ENCODE peak calls at places on chromosome 10, in nine cellular contexts. One of them, this sample, is unnamed.

GRCh38 chr10:6207658-6208057 is 4.9 kb downstream of the PFKFB3 start:
- DNase-seq in AG04450: no peak
- DNase-seq in kidney epithelial cell: no peak
- DNase-seq in cardiac muscle cell: no peak
- DNase-seq in GM12865: no peak
- DNase-seq in colonic mucosa: no peak
- DNase-seq in neural progenitor cell: no peak
- DNase-seq in ovary: no peak
- DNase-seq in stomach: no peak
- DNase-seq in this sample: no peak

GRCh38 chr10:93654201-93654600 is 41.9 kb downstream of the PDE6C start:
- DNase-seq in stomach: no peak
- DNase-seq in ovary: no peak
- DNase-seq in kidney epithelial cell: no peak
- DNase-seq in colonic mucosa: no peak
- DNase-seq in AG04450: no peak
- DNase-seq in GM12865: no peak
- DNase-seq in neural progenitor cell: no peak
- DNase-seq in cardiac muscle cell: no peak
- DNase-seq in this sample: no peak

GRCh38 chr10:65670087-65670486 is 1255.7 kb upstream of the LRRTM3 start:
- DNase-seq in colonic mucosa: no peak
- DNase-seq in neural progenitor cell: no peak
- DNase-seq in stomach: no peak
- DNase-seq in GM12865: no peak
- DNase-seq in ovary: no peak
- DNase-seq in cardiac muscle cell: no peak
- DNase-seq in AG04450: peak; percentile 15
- DNase-seq in kidney epithelial cell: peak; percentile 16
- DNase-seq in this sample: no peak

GRCh38 chr10:69352569-69353264 is 64.0 kb downstream of the TACR2 start:
- DNase-seq in ovary: no peak
- DNase-seq in GM12865: no peak
- DNase-seq in colonic mucosa: no peak
- DNase-seq in stomach: no peak
- DNase-seq in AG04450: peak; percentile 26
- DNase-seq in kidney epithelial cell: no peak
- DNase-seq in neural progenitor cell: no peak
- DNase-seq in cardiac muscle cell: no peak
- DNase-seq in this sample: no peak

GRCh38 chr10:21315321-21316220 is 209.9 kb downstream of the SKIDA1 start:
- DNase-seq in kidney epithelial cell: peak; percentile 95
- DNase-seq in ovary: peak; percentile 87
- DNase-seq in stomach: peak; percentile 44
- DNase-seq in colonic mucosa: peak; percentile 21
- DNase-seq in cardiac muscle cell: peak; percentile 94
- DNase-seq in neural progenitor cell: peak; percentile 85
- DNase-seq in GM12865: peak; percentile 20
- DNase-seq in AG04450: peak; percentile 75
- DNase-seq in this sample: no peak

GRCh38 chr10:51832652-51833383 is 133.4 kb upstream of the CSTF2T start:
- DNase-seq in stomach: no peak
- DNase-seq in colonic mucosa: no peak
- DNase-seq in ovary: no peak
- DNase-seq in neural progenitor cell: peak; percentile 16
- DNase-seq in GM12865: peak; percentile 21
- DNase-seq in cardiac muscle cell: no peak
- DNase-seq in AG04450: peak; percentile 61
- DNase-seq in kidney epithelial cell: peak; percentile 73
- DNase-seq in this sample: no peak

GRCh38 chr10:125003146-125003900 is 61.4 kb downstream of the ZRANB1 start:
- DNase-seq in GM12865: no peak
- DNase-seq in ovary: peak; percentile 38
- DNase-seq in cardiac muscle cell: no peak
- DNase-seq in AG04450: no peak
- DNase-seq in kidney epithelial cell: no peak
- DNase-seq in neural progenitor cell: no peak
- DNase-seq in stomach: peak; percentile 20
- DNase-seq in colonic mucosa: no peak
- DNase-seq in this sample: peak; percentile 45

GRCh38 chr10:124674768-124675222 is 69.4 kb downstream of the FAM53B start:
- DNase-seq in ovary: no peak
- DNase-seq in kidney epithelial cell: no peak
- DNase-seq in GM12865: no peak
- DNase-seq in neural progenitor cell: no peak
- DNase-seq in stomach: no peak
- DNase-seq in cardiac muscle cell: peak; percentile 70
- DNase-seq in colonic mucosa: no peak
- DNase-seq in AG04450: no peak
- DNase-seq in this sample: no peak

GRCh38 chr10:78805176-78805575 is 263.6 kb upstream of the ZMIZ1 start:
- DNase-seq in kidney epithelial cell: peak; percentile 69
- DNase-seq in colonic mucosa: peak; percentile 42
- DNase-seq in neural progenitor cell: no peak
- DNase-seq in cardiac muscle cell: peak; percentile 86
- DNase-seq in ovary: peak; percentile 66
- DNase-seq in stomach: peak; percentile 40
- DNase-seq in AG04450: peak; percentile 97
- DNase-seq in GM12865: no peak
- DNase-seq in this sample: no peak

GRCh38 chr10:88262591-88263234 is 320.4 kb downstream of the RNLS start:
- DNase-seq in kidney epithelial cell: no peak
- DNase-seq in AG04450: no peak
- DNase-seq in stomach: no peak
- DNase-seq in cardiac muscle cell: no peak
- DNase-seq in ovary: no peak
- DNase-seq in colonic mucosa: no peak
- DNase-seq in GM12865: no peak
- DNase-seq in neural progenitor cell: no peak
- DNase-seq in this sample: no peak

GRCh38 chr10:80662429-80663211 is 124.9 kb downstream of the SH2D4B start:
- DNase-seq in ovary: peak; percentile 85
- DNase-seq in colonic mucosa: peak; percentile 85
- DNase-seq in neural progenitor cell: peak; percentile 95
- DNase-seq in kidney epithelial cell: peak; percentile 41
- DNase-seq in cardiac muscle cell: peak; percentile 87
- DNase-seq in GM12865: peak; percentile 68
- DNase-seq in AG04450: peak; percentile 47
- DNase-seq in stomach: peak; percentile 80
- DNase-seq in this sample: peak; percentile 71

GRCh38 chr10:99329238-99329890 is at the start of gene CNNM1:
- DNase-seq in GM12865: no peak
- DNase-seq in cardiac muscle cell: peak; percentile 69
- DNase-seq in colonic mucosa: peak; percentile 25
- DNase-seq in stomach: no peak
- DNase-seq in AG04450: no peak
- DNase-seq in ovary: peak; percentile 67
- DNase-seq in kidney epithelial cell: no peak
- DNase-seq in neural progenitor cell: peak; percentile 66
- DNase-seq in this sample: peak; percentile 53

GRCh38 chr10:116197961-116198360 is 75.0 kb downstream of the GFRA1 start:
- DNase-seq in stomach: no peak
- DNase-seq in colonic mucosa: no peak
- DNase-seq in ovary: no peak
- DNase-seq in cardiac muscle cell: no peak
- DNase-seq in AG04450: no peak
- DNase-seq in GM12865: no peak
- DNase-seq in neural progenitor cell: no peak
- DNase-seq in kidney epithelial cell: no peak
- DNase-seq in this sample: no peak

GRCh38 chr10:29501692-29502091 is 133.1 kb downstream of the SVIL start:
- DNase-seq in GM12865: no peak
- DNase-seq in ovary: no peak
- DNase-seq in AG04450: peak; percentile 51
- DNase-seq in neural progenitor cell: no peak
- DNase-seq in stomach: no peak
- DNase-seq in colonic mucosa: no peak
- DNase-seq in kidney epithelial cell: no peak
- DNase-seq in cardiac muscle cell: no peak
- DNase-seq in this sample: no peak

GRCh38 chr10:68103237-68103866 is 5.9 kb upstream of the MYPN start:
- DNase-seq in ovary: no peak
- DNase-seq in colonic mucosa: no peak
- DNase-seq in neural progenitor cell: no peak
- DNase-seq in kidney epithelial cell: no peak
- DNase-seq in cardiac muscle cell: no peak
- DNase-seq in AG04450: no peak
- DNase-seq in GM12865: no peak
- DNase-seq in stomach: no peak
- DNase-seq in this sample: no peak

GRCh38 chr10:114279886-114280644 is 41.0 kb downstream of the VWA2 start:
- DNase-seq in AG04450: no peak
- DNase-seq in stomach: peak; percentile 31
- DNase-seq in cardiac muscle cell: no peak
- DNase-seq in GM12865: no peak
- DNase-seq in colonic mucosa: no peak
- DNase-seq in ovary: no peak
- DNase-seq in neural progenitor cell: no peak
- DNase-seq in kidney epithelial cell: no peak
- DNase-seq in this sample: no peak
- TF ChIP-seq CTCF in AG04450: no peak
- TF ChIP-seq CTCF in stomach: no peak
- TF ChIP-seq CTCF in cardiac muscle cell: no peak
- TF ChIP-seq CTCF in GM12865: no peak
- TF ChIP-seq CTCF in colonic mucosa: no peak
- TF ChIP-seq CTCF in ovary: no peak
- TF ChIP-seq CTCF in neural progenitor cell: no peak
- TF ChIP-seq CTCF in kidney epithelial cell: no peak
- TF ChIP-seq CTCF in this sample: no peak

GRCh38 chr10:110498982-110499795 is 1.5 kb downstream of the DUSP5 start:
- DNase-seq in kidney epithelial cell: no peak
- DNase-seq in GM12865: peak; percentile 82
- DNase-seq in ovary: no peak
- DNase-seq in colonic mucosa: peak; percentile 53
- DNase-seq in stomach: peak; percentile 46
- DNase-seq in neural progenitor cell: peak; percentile 54
- DNase-seq in cardiac muscle cell: peak; percentile 70
- DNase-seq in AG04450: peak; percentile 44
- DNase-seq in this sample: peak; percentile 59
- TF ChIP-seq CTCF in kidney epithelial cell: peak; percentile 54
- TF ChIP-seq CTCF in GM12865: peak; percentile 40
- TF ChIP-seq CTCF in ovary: no peak
- TF ChIP-seq CTCF in colonic mucosa: no peak
- TF ChIP-seq CTCF in stomach: no peak
- TF ChIP-seq CTCF in neural progenitor cell: no peak
- TF ChIP-seq CTCF in cardiac muscle cell: peak; percentile 17
- TF ChIP-seq CTCF in AG04450: peak; percentile 56
- TF ChIP-seq CTCF in this sample: peak; percentile 27

GRCh38 chr10:119303886-119304285 is 96.5 kb downstream of the GRK5 start:
- DNase-seq in stomach: peak; percentile 67
- DNase-seq in cardiac muscle cell: no peak
- DNase-seq in colonic mucosa: no peak
- DNase-seq in AG04450: no peak
- DNase-seq in ovary: no peak
- DNase-seq in neural progenitor cell: no peak
- DNase-seq in kidney epithelial cell: no peak
- DNase-seq in GM12865: no peak
- DNase-seq in this sample: no peak

GRCh38 chr10:119306514-119306951 is 99.2 kb downstream of the GRK5 start:
- DNase-seq in colonic mucosa: no peak
- DNase-seq in stomach: peak; percentile 43
- DNase-seq in ovary: no peak
- DNase-seq in neural progenitor cell: no peak
- DNase-seq in kidney epithelial cell: no peak
- DNase-seq in GM12865: peak; percentile 91
- DNase-seq in cardiac muscle cell: no peak
- DNase-seq in AG04450: no peak
- DNase-seq in this sample: peak; percentile 87

GRCh38 chr10:119306964-119307363 is 99.6 kb downstream of the GRK5 start:
- DNase-seq in cardiac muscle cell: no peak
- DNase-seq in GM12865: no peak
- DNase-seq in kidney epithelial cell: no peak
- DNase-seq in stomach: no peak
- DNase-seq in AG04450: no peak
- DNase-seq in neural progenitor cell: no peak
- DNase-seq in ovary: no peak
- DNase-seq in colonic mucosa: no peak
- DNase-seq in this sample: no peak

GRCh38 chr10:119304541-119304940 is 97.2 kb downstream of the GRK5 start:
- DNase-seq in cardiac muscle cell: no peak
- DNase-seq in GM12865: no peak
- DNase-seq in stomach: no peak
- DNase-seq in kidney epithelial cell: no peak
- DNase-seq in neural progenitor cell: no peak
- DNase-seq in colonic mucosa: no peak
- DNase-seq in AG04450: no peak
- DNase-seq in ovary: no peak
- DNase-seq in this sample: no peak

GRCh38 chr10:119305860-119306513 is 98.6 kb downstream of the GRK5 start:
- DNase-seq in colonic mucosa: peak; percentile 46
- DNase-seq in kidney epithelial cell: peak; percentile 100
- DNase-seq in GM12865: peak; percentile 90
- DNase-seq in stomach: peak; percentile 52
- DNase-seq in ovary: peak; percentile 73
- DNase-seq in AG04450: peak; percentile 75
- DNase-seq in neural progenitor cell: no peak
- DNase-seq in cardiac muscle cell: no peak
- DNase-seq in this sample: peak; percentile 74
- TF ChIP-seq CTCF in colonic mucosa: no peak
- TF ChIP-seq CTCF in kidney epithelial cell: no peak
- TF ChIP-seq CTCF in GM12865: no peak
- TF ChIP-seq CTCF in stomach: no peak
- TF ChIP-seq CTCF in ovary: no peak
- TF ChIP-seq CTCF in AG04450: no peak
- TF ChIP-seq CTCF in neural progenitor cell: no peak
- TF ChIP-seq CTCF in cardiac muscle cell: no peak
- TF ChIP-seq CTCF in this sample: no peak

DNA sequence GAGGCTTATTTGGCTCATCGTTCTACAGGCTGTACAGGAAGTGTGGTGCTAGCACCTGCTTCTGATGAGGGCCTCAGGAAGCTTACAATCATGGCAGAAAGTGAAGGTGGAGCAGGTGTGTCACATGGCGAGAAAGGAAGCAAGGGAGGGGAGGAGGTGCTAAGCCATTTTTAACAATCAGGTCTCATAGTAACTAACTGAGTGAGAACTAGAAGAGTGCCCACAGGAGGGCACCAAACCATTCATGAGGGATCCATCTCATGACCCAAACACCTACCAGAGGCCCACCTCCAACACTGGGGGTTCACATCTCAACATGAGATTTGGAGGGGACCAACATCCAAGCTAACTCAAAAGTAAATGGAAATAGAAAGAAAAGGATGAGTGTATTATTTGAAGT is 78.1 kb downstream of the CXCL12 start:
- DNase-seq in cardiac muscle cell: peak; percentile 37
- DNase-seq in stomach: no peak
- DNase-seq in GM12865: peak; percentile 35
- DNase-seq in ovary: no peak
- DNase-seq in colonic mucosa: no peak
- DNase-seq in AG04450: no peak
- DNase-seq in kidney epithelial cell: no peak
- DNase-seq in neural progenitor cell: peak; percentile 17
- DNase-seq in this sample: no peak
- TF ChIP-seq CTCF in cardiac muscle cell: peak; percentile 20
- TF ChIP-seq CTCF in stomach: no peak
- TF ChIP-seq CTCF in GM12865: no peak
- TF ChIP-seq CTCF in ovary: no peak
- TF ChIP-seq CTCF in colonic mucosa: no peak
- TF ChIP-seq CTCF in AG04450: peak; percentile 19
- TF ChIP-seq CTCF in kidney epithelial cell: no peak
- TF ChIP-seq CTCF in neural progenitor cell: peak; percentile 39
- TF ChIP-seq CTCF in this sample: no peak

GRCh38 chr10:13518076-13518692 is 10.6 kb downstream of the BEND7 start:
- DNase-seq in GM12865: peak; percentile 50
- DNase-seq in ovary: no peak
- DNase-seq in stomach: no peak
- DNase-seq in colonic mucosa: no peak
- DNase-seq in kidney epithelial cell: no peak
- DNase-seq in neural progenitor cell: peak; percentile 62
- DNase-seq in cardiac muscle cell: peak; percentile 34
- DNase-seq in AG04450: no peak
- DNase-seq in this sample: peak; percentile 74
- TF ChIP-seq CTCF in GM12865: peak; percentile 59
- TF ChIP-seq CTCF in ovary: no peak
- TF ChIP-seq CTCF in stomach: no peak
- TF ChIP-seq CTCF in colonic mucosa: no peak
- TF ChIP-seq CTCF in kidney epithelial cell: peak; percentile 58
- TF ChIP-seq CTCF in neural progenitor cell: peak; percentile 71
- TF ChIP-seq CTCF in cardiac muscle cell: peak; percentile 68
- TF ChIP-seq CTCF in AG04450: peak; percentile 60
- TF ChIP-seq CTCF in this sample: peak; percentile 25

This sample was measured in GM13976.